ENCODE peak calls at places on chromosomes 1 and 21, in six cellular contexts. One of them, this sample, is unnamed.

GRCh38 chr1:185969524-185969991 is 235.4 kb downstream of the HMCN1 start:
- DNase-seq in IMR-90: peak; percentile 6
- DNase-seq in stimulated activated CD4-positive, alpha-beta T cell treated with anti-CD3 and anti-CD28 coated beads, Interleukin-12 subunit alpha, Interleukin-12 subunit beta, amount 100 ng/mL, for 24 hours: no peak
- DNase-seq in epithelial cell of esophagus: no peak
- DNase-seq in fibroblast of mammary gland: no peak
- DNase-seq in stimulated activated CD8-positive, alpha-beta memory T cell treated with anti-CD3 and anti-CD28 coated beads, Interleukin-12 subunit alpha, Interleukin-12 subunit beta, amount 100 ng/mL, for 1 hour: no peak
- DNase-seq in this sample: peak; percentile 58

GRCh38 chr1:237875291-237875690 is 15.4 kb downstream of the ZP4 start:
- DNase-seq in IMR-90: peak; percentile 7
- DNase-seq in stimulated activated CD4-positive, alpha-beta T cell treated with anti-CD3 and anti-CD28 coated beads, Interleukin-12 subunit alpha, Interleukin-12 subunit beta, amount 100 ng/mL, for 24 hours: no peak
- DNase-seq in epithelial cell of esophagus: peak; percentile 35
- DNase-seq in fibroblast of mammary gland: peak; percentile 71
- DNase-seq in stimulated activated CD8-positive, alpha-beta memory T cell treated with anti-CD3 and anti-CD28 coated beads, Interleukin-12 subunit alpha, Interleukin-12 subunit beta, amount 100 ng/mL, for 1 hour: no peak
- DNase-seq in this sample: no peak

GRCh38 chr21:15592271-15592860 is 137.4 kb upstream of the USP25 start:
- DNase-seq in IMR-90: peak; percentile 45
- DNase-seq in stimulated activated CD4-positive, alpha-beta T cell treated with anti-CD3 and anti-CD28 coated beads, Interleukin-12 subunit alpha, Interleukin-12 subunit beta, amount 100 ng/mL, for 24 hours: no peak
- DNase-seq in epithelial cell of esophagus: peak; percentile 62
- DNase-seq in fibroblast of mammary gland: peak; percentile 64
- DNase-seq in stimulated activated CD8-positive, alpha-beta memory T cell treated with anti-CD3 and anti-CD28 coated beads, Interleukin-12 subunit alpha, Interleukin-12 subunit beta, amount 100 ng/mL, for 1 hour: no peak
- DNase-seq in this sample: peak; percentile 59

GRCh38 chr1:7705048-7705907 is 65.8 kb upstream of the VAMP3 start:
- DNase-seq in IMR-90: no peak
- DNase-seq in stimulated activated CD4-positive, alpha-beta T cell treated with anti-CD3 and anti-CD28 coated beads, Interleukin-12 subunit alpha, Interleukin-12 subunit beta, amount 100 ng/mL, for 24 hours: no peak
- DNase-seq in epithelial cell of esophagus: no peak
- DNase-seq in fibroblast of mammary gland: no peak
- DNase-seq in stimulated activated CD8-positive, alpha-beta memory T cell treated with anti-CD3 and anti-CD28 coated beads, Interleukin-12 subunit alpha, Interleukin-12 subunit beta, amount 100 ng/mL, for 1 hour: no peak
- DNase-seq in this sample: no peak

GRCh38 chr21:39738566-39738965 is 6.4 kb upstream of the IGSF5 start:
- DNase-seq in IMR-90: no peak
- DNase-seq in stimulated activated CD4-positive, alpha-beta T cell treated with anti-CD3 and anti-CD28 coated beads, Interleukin-12 subunit alpha, Interleukin-12 subunit beta, amount 100 ng/mL, for 24 hours: no peak
- DNase-seq in epithelial cell of esophagus: no peak
- DNase-seq in fibroblast of mammary gland: no peak
- DNase-seq in stimulated activated CD8-positive, alpha-beta memory T cell treated with anti-CD3 and anti-CD28 coated beads, Interleukin-12 subunit alpha, Interleukin-12 subunit beta, amount 100 ng/mL, for 1 hour: no peak
- DNase-seq in this sample: no peak

GRCh38 chr1:51421961-51422360 is 91.6 kb upstream of the TTC39A start:
- DNase-seq in IMR-90: peak; percentile 82
- DNase-seq in stimulated activated CD4-positive, alpha-beta T cell treated with anti-CD3 and anti-CD28 coated beads, Interleukin-12 subunit alpha, Interleukin-12 subunit beta, amount 100 ng/mL, for 24 hours: no peak
- DNase-seq in epithelial cell of esophagus: peak; percentile 40
- DNase-seq in fibroblast of mammary gland: peak; percentile 73
- DNase-seq in stimulated activated CD8-positive, alpha-beta memory T cell treated with anti-CD3 and anti-CD28 coated beads, Interleukin-12 subunit alpha, Interleukin-12 subunit beta, amount 100 ng/mL, for 1 hour: no peak
- DNase-seq in this sample: peak; percentile 68

GRCh38 chr1:225440380-225440957 is 12.6 kb upstream of the LBR start:
- DNase-seq in IMR-90: no peak
- DNase-seq in stimulated activated CD4-positive, alpha-beta T cell treated with anti-CD3 and anti-CD28 coated beads, Interleukin-12 subunit alpha, Interleukin-12 subunit beta, amount 100 ng/mL, for 24 hours: no peak
- DNase-seq in epithelial cell of esophagus: no peak
- DNase-seq in fibroblast of mammary gland: no peak
- DNase-seq in stimulated activated CD8-positive, alpha-beta memory T cell treated with anti-CD3 and anti-CD28 coated beads, Interleukin-12 subunit alpha, Interleukin-12 subunit beta, amount 100 ng/mL, for 1 hour: no peak
- DNase-seq in this sample: no peak

GRCh38 chr1:8679411-8679800 is 138.0 kb downstream of the RERE start:
- DNase-seq in IMR-90: peak; percentile 57
- DNase-seq in stimulated activated CD4-positive, alpha-beta T cell treated with anti-CD3 and anti-CD28 coated beads, Interleukin-12 subunit alpha, Interleukin-12 subunit beta, amount 100 ng/mL, for 24 hours: no peak
- DNase-seq in epithelial cell of esophagus: peak; percentile 61
- DNase-seq in fibroblast of mammary gland: peak; percentile 49
- DNase-seq in stimulated activated CD8-positive, alpha-beta memory T cell treated with anti-CD3 and anti-CD28 coated beads, Interleukin-12 subunit alpha, Interleukin-12 subunit beta, amount 100 ng/mL, for 1 hour: no peak
- DNase-seq in this sample: peak; percentile 75

GRCh38 chr1:223811634-223812101 is 34.1 kb downstream of the TP53BP2 start:
- DNase-seq in IMR-90: peak; percentile 49
- DNase-seq in stimulated activated CD4-positive, alpha-beta T cell treated with anti-CD3 and anti-CD28 coated beads, Interleukin-12 subunit alpha, Interleukin-12 subunit beta, amount 100 ng/mL, for 24 hours: no peak
- DNase-seq in epithelial cell of esophagus: peak; percentile 44
- DNase-seq in fibroblast of mammary gland: peak; percentile 61
- DNase-seq in stimulated activated CD8-positive, alpha-beta memory T cell treated with anti-CD3 and anti-CD28 coated beads, Interleukin-12 subunit alpha, Interleukin-12 subunit beta, amount 100 ng/mL, for 1 hour: no peak
- DNase-seq in this sample: peak; percentile 42

GRCh38 chr1:243323481-243323880 is 67.6 kb downstream of the SDCCAG8 start:
- DNase-seq in IMR-90: peak; percentile 27
- DNase-seq in stimulated activated CD4-positive, alpha-beta T cell treated with anti-CD3 and anti-CD28 coated beads, Interleukin-12 subunit alpha, Interleukin-12 subunit beta, amount 100 ng/mL, for 24 hours: no peak
- DNase-seq in epithelial cell of esophagus: no peak
- DNase-seq in fibroblast of mammary gland: peak; percentile 29
- DNase-seq in stimulated activated CD8-positive, alpha-beta memory T cell treated with anti-CD3 and anti-CD28 coated beads, Interleukin-12 subunit alpha, Interleukin-12 subunit beta, amount 100 ng/mL, for 1 hour: no peak
- DNase-seq in this sample: no peak

GRCh38 chr1:84037758-84038611 is 39.1 kb upstream of the TTLL7 start:
- DNase-seq in IMR-90: no peak
- DNase-seq in stimulated activated CD4-positive, alpha-beta T cell treated with anti-CD3 and anti-CD28 coated beads, Interleukin-12 subunit alpha, Interleukin-12 subunit beta, amount 100 ng/mL, for 24 hours: no peak
- DNase-seq in epithelial cell of esophagus: peak; percentile 84
- DNase-seq in fibroblast of mammary gland: no peak
- DNase-seq in stimulated activated CD8-positive, alpha-beta memory T cell treated with anti-CD3 and anti-CD28 coated beads, Interleukin-12 subunit alpha, Interleukin-12 subunit beta, amount 100 ng/mL, for 1 hour: no peak
- DNase-seq in this sample: peak; percentile 7

GRCh38 chr1:43711524-43712386 is 4.4 kb downstream of the ST3GAL3 start:
- DNase-seq in IMR-90: peak; percentile 91
- DNase-seq in stimulated activated CD4-positive, alpha-beta T cell treated with anti-CD3 and anti-CD28 coated beads, Interleukin-12 subunit alpha, Interleukin-12 subunit beta, amount 100 ng/mL, for 24 hours: no peak
- DNase-seq in epithelial cell of esophagus: peak; percentile 87
- DNase-seq in fibroblast of mammary gland: peak; percentile 81
- DNase-seq in stimulated activated CD8-positive, alpha-beta memory T cell treated with anti-CD3 and anti-CD28 coated beads, Interleukin-12 subunit alpha, Interleukin-12 subunit beta, amount 100 ng/mL, for 1 hour: no peak
- DNase-seq in this sample: peak; percentile 91

GRCh38 chr1:24437631-24438396 is 22.2 kb downstream of the NIPAL3 start:
- DNase-seq in IMR-90: peak; percentile 31
- DNase-seq in stimulated activated CD4-positive, alpha-beta T cell treated with anti-CD3 and anti-CD28 coated beads, Interleukin-12 subunit alpha, Interleukin-12 subunit beta, amount 100 ng/mL, for 24 hours: no peak
- DNase-seq in epithelial cell of esophagus: peak; percentile 50
- DNase-seq in fibroblast of mammary gland: peak; percentile 80
- DNase-seq in stimulated activated CD8-positive, alpha-beta memory T cell treated with anti-CD3 and anti-CD28 coated beads, Interleukin-12 subunit alpha, Interleukin-12 subunit beta, amount 100 ng/mL, for 1 hour: no peak
- DNase-seq in this sample: no peak

GRCh38 chr1:225765982-225766674 is 11.5 kb upstream of the SRP9 start:
- DNase-seq in IMR-90: no peak
- DNase-seq in stimulated activated CD4-positive, alpha-beta T cell treated with anti-CD3 and anti-CD28 coated beads, Interleukin-12 subunit alpha, Interleukin-12 subunit beta, amount 100 ng/mL, for 24 hours: no peak
- DNase-seq in epithelial cell of esophagus: peak; percentile 83
- DNase-seq in fibroblast of mammary gland: no peak
- DNase-seq in stimulated activated CD8-positive, alpha-beta memory T cell treated with anti-CD3 and anti-CD28 coated beads, Interleukin-12 subunit alpha, Interleukin-12 subunit beta, amount 100 ng/mL, for 1 hour: no peak
- DNase-seq in this sample: no peak

GRCh38 chr21:33640697-33641338 is 723 bp downstream of the CRYZL1 start:
- DNase-seq in IMR-90: peak; percentile 22
- DNase-seq in stimulated activated CD4-positive, alpha-beta T cell treated with anti-CD3 and anti-CD28 coated beads, Interleukin-12 subunit alpha, Interleukin-12 subunit beta, amount 100 ng/mL, for 24 hours: no peak
- DNase-seq in epithelial cell of esophagus: peak; percentile 45
- DNase-seq in fibroblast of mammary gland: peak; percentile 36
- DNase-seq in stimulated activated CD8-positive, alpha-beta memory T cell treated with anti-CD3 and anti-CD28 coated beads, Interleukin-12 subunit alpha, Interleukin-12 subunit beta, amount 100 ng/mL, for 1 hour: no peak
- DNase-seq in this sample: no peak

GRCh38 chr1:156859523-156860112 is 701 bp upstream of the INSRR start:
- DNase-seq in IMR-90: no peak
- DNase-seq in stimulated activated CD4-positive, alpha-beta T cell treated with anti-CD3 and anti-CD28 coated beads, Interleukin-12 subunit alpha, Interleukin-12 subunit beta, amount 100 ng/mL, for 24 hours: no peak
- DNase-seq in epithelial cell of esophagus: peak; percentile 29
- DNase-seq in fibroblast of mammary gland: no peak
- DNase-seq in stimulated activated CD8-positive, alpha-beta memory T cell treated with anti-CD3 and anti-CD28 coated beads, Interleukin-12 subunit alpha, Interleukin-12 subunit beta, amount 100 ng/mL, for 1 hour: no peak
- DNase-seq in this sample: no peak

GRCh38 chr21:33185852-33186251 is 43.9 kb upstream of the IFNAR2 start:
- DNase-seq in IMR-90: no peak
- DNase-seq in stimulated activated CD4-positive, alpha-beta T cell treated with anti-CD3 and anti-CD28 coated beads, Interleukin-12 subunit alpha, Interleukin-12 subunit beta, amount 100 ng/mL, for 24 hours: no peak
- DNase-seq in epithelial cell of esophagus: no peak
- DNase-seq in fibroblast of mammary gland: no peak
- DNase-seq in stimulated activated CD8-positive, alpha-beta memory T cell treated with anti-CD3 and anti-CD28 coated beads, Interleukin-12 subunit alpha, Interleukin-12 subunit beta, amount 100 ng/mL, for 1 hour: no peak
- DNase-seq in this sample: no peak

GRCh38 chr1:93816970-93817738 is 61.9 kb downstream of the DNTTIP2 start:
- DNase-seq in IMR-90: peak; percentile 85
- DNase-seq in stimulated activated CD4-positive, alpha-beta T cell treated with anti-CD3 and anti-CD28 coated beads, Interleukin-12 subunit alpha, Interleukin-12 subunit beta, amount 100 ng/mL, for 24 hours: no peak
- DNase-seq in epithelial cell of esophagus: peak; percentile 20
- DNase-seq in fibroblast of mammary gland: peak; percentile 79
- DNase-seq in stimulated activated CD8-positive, alpha-beta memory T cell treated with anti-CD3 and anti-CD28 coated beads, Interleukin-12 subunit alpha, Interleukin-12 subunit beta, amount 100 ng/mL, for 1 hour: no peak
- DNase-seq in this sample: peak; percentile 98

GRCh38 chr1:228358764-228359612 is 47.6 kb downstream of the TRIM11 start:
- DNase-seq in IMR-90: no peak
- DNase-seq in stimulated activated CD4-positive, alpha-beta T cell treated with anti-CD3 and anti-CD28 coated beads, Interleukin-12 subunit alpha, Interleukin-12 subunit beta, amount 100 ng/mL, for 24 hours: no peak
- DNase-seq in epithelial cell of esophagus: no peak
- DNase-seq in fibroblast of mammary gland: no peak
- DNase-seq in stimulated activated CD8-positive, alpha-beta memory T cell treated with anti-CD3 and anti-CD28 coated beads, Interleukin-12 subunit alpha, Interleukin-12 subunit beta, amount 100 ng/mL, for 1 hour: no peak
- DNase-seq in this sample: no peak

GRCh38 chr1:228352677-228353481 is 53.8 kb downstream of the TRIM11 start:
- DNase-seq in IMR-90: no peak
- DNase-seq in stimulated activated CD4-positive, alpha-beta T cell treated with anti-CD3 and anti-CD28 coated beads, Interleukin-12 subunit alpha, Interleukin-12 subunit beta, amount 100 ng/mL, for 24 hours: no peak
- DNase-seq in epithelial cell of esophagus: no peak
- DNase-seq in fibroblast of mammary gland: no peak
- DNase-seq in stimulated activated CD8-positive, alpha-beta memory T cell treated with anti-CD3 and anti-CD28 coated beads, Interleukin-12 subunit alpha, Interleukin-12 subunit beta, amount 100 ng/mL, for 1 hour: no peak
- DNase-seq in this sample: no peak

GRCh38 chr1:153883223-153883622 is 39.5 kb downstream of the GATAD2B start:
- DNase-seq in IMR-90: no peak
- DNase-seq in stimulated activated CD4-positive, alpha-beta T cell treated with anti-CD3 and anti-CD28 coated beads, Interleukin-12 subunit alpha, Interleukin-12 subunit beta, amount 100 ng/mL, for 24 hours: no peak
- DNase-seq in epithelial cell of esophagus: no peak
- DNase-seq in fibroblast of mammary gland: no peak
- DNase-seq in stimulated activated CD8-positive, alpha-beta memory T cell treated with anti-CD3 and anti-CD28 coated beads, Interleukin-12 subunit alpha, Interleukin-12 subunit beta, amount 100 ng/mL, for 1 hour: no peak
- DNase-seq in this sample: no peak

GRCh38 chr1:151106891-151107290 is 36.3 kb downstream of the GABPB2 start:
- DNase-seq in IMR-90: peak; percentile 68
- DNase-seq in stimulated activated CD4-positive, alpha-beta T cell treated with anti-CD3 and anti-CD28 coated beads, Interleukin-12 subunit alpha, Interleukin-12 subunit beta, amount 100 ng/mL, for 24 hours: no peak
- DNase-seq in epithelial cell of esophagus: peak; percentile 41
- DNase-seq in fibroblast of mammary gland: peak; percentile 69
- DNase-seq in stimulated activated CD8-positive, alpha-beta memory T cell treated with anti-CD3 and anti-CD28 coated beads, Interleukin-12 subunit alpha, Interleukin-12 subunit beta, amount 100 ng/mL, for 1 hour: no peak
- DNase-seq in this sample: no peak

GRCh38 chr1:24199291-24199900 is 12.3 kb upstream of the IFNLR1 start:
- DNase-seq in IMR-90: peak; percentile 57
- DNase-seq in stimulated activated CD4-positive, alpha-beta T cell treated with anti-CD3 and anti-CD28 coated beads, Interleukin-12 subunit alpha, Interleukin-12 subunit beta, amount 100 ng/mL, for 24 hours: peak; percentile 38
- DNase-seq in epithelial cell of esophagus: peak; percentile 64
- DNase-seq in fibroblast of mammary gland: peak; percentile 64
- DNase-seq in stimulated activated CD8-positive, alpha-beta memory T cell treated with anti-CD3 and anti-CD28 coated beads, Interleukin-12 subunit alpha, Interleukin-12 subunit beta, amount 100 ng/mL, for 1 hour: peak; percentile 56
- DNase-seq in this sample: peak; percentile 57

GRCh38 chr1:46062651-46063319 is 69.6 kb downstream of the PIK3R3 start:
- DNase-seq in IMR-90: peak; percentile 22
- DNase-seq in stimulated activated CD4-positive, alpha-beta T cell treated with anti-CD3 and anti-CD28 coated beads, Interleukin-12 subunit alpha, Interleukin-12 subunit beta, amount 100 ng/mL, for 24 hours: no peak
- DNase-seq in epithelial cell of esophagus: no peak
- DNase-seq in fibroblast of mammary gland: peak; percentile 24
- DNase-seq in stimulated activated CD8-positive, alpha-beta memory T cell treated with anti-CD3 and anti-CD28 coated beads, Interleukin-12 subunit alpha, Interleukin-12 subunit beta, amount 100 ng/mL, for 1 hour: peak; percentile 8
- DNase-seq in this sample: no peak

GRCh38 chr1:235468009-235468408 is 36.2 kb downstream of the B3GALNT2 start:
- DNase-seq in IMR-90: peak; percentile 36
- DNase-seq in stimulated activated CD4-positive, alpha-beta T cell treated with anti-CD3 and anti-CD28 coated beads, Interleukin-12 subunit alpha, Interleukin-12 subunit beta, amount 100 ng/mL, for 24 hours: no peak
- DNase-seq in epithelial cell of esophagus: no peak
- DNase-seq in fibroblast of mammary gland: peak; percentile 19
- DNase-seq in stimulated activated CD8-positive, alpha-beta memory T cell treated with anti-CD3 and anti-CD28 coated beads, Interleukin-12 subunit alpha, Interleukin-12 subunit beta, amount 100 ng/mL, for 1 hour: no peak
- DNase-seq in this sample: no peak

GRCh38 chr1:113949007-113949406 is 19.9 kb downstream of the HIPK1 start:
- DNase-seq in IMR-90: no peak
- DNase-seq in stimulated activated CD4-positive, alpha-beta T cell treated with anti-CD3 and anti-CD28 coated beads, Interleukin-12 subunit alpha, Interleukin-12 subunit beta, amount 100 ng/mL, for 24 hours: no peak
- DNase-seq in epithelial cell of esophagus: no peak
- DNase-seq in fibroblast of mammary gland: peak; percentile 21
- DNase-seq in stimulated activated CD8-positive, alpha-beta memory T cell treated with anti-CD3 and anti-CD28 coated beads, Interleukin-12 subunit alpha, Interleukin-12 subunit beta, amount 100 ng/mL, for 1 hour: no peak
- DNase-seq in this sample: no peak

GRCh38 chr1:157819215-157819614 is 705 bp downstream of the FCRL1 start:
- DNase-seq in IMR-90: no peak
- DNase-seq in stimulated activated CD4-positive, alpha-beta T cell treated with anti-CD3 and anti-CD28 coated beads, Interleukin-12 subunit alpha, Interleukin-12 subunit beta, amount 100 ng/mL, for 24 hours: no peak
- DNase-seq in epithelial cell of esophagus: no peak
- DNase-seq in fibroblast of mammary gland: no peak
- DNase-seq in stimulated activated CD8-positive, alpha-beta memory T cell treated with anti-CD3 and anti-CD28 coated beads, Interleukin-12 subunit alpha, Interleukin-12 subunit beta, amount 100 ng/mL, for 1 hour: no peak
- DNase-seq in this sample: no peak

GRCh38 chr1:28156821-28157220 is 19.7 kb downstream of the PTAFR start:
- DNase-seq in IMR-90: no peak
- DNase-seq in stimulated activated CD4-positive, alpha-beta T cell treated with anti-CD3 and anti-CD28 coated beads, Interleukin-12 subunit alpha, Interleukin-12 subunit beta, amount 100 ng/mL, for 24 hours: no peak
- DNase-seq in epithelial cell of esophagus: no peak
- DNase-seq in fibroblast of mammary gland: no peak
- DNase-seq in stimulated activated CD8-positive, alpha-beta memory T cell treated with anti-CD3 and anti-CD28 coated beads, Interleukin-12 subunit alpha, Interleukin-12 subunit beta, amount 100 ng/mL, for 1 hour: no peak
- DNase-seq in this sample: peak; percentile 60

GRCh38 chr21:33011462-33011861 is 14.3 kb upstream of the OLIG2 start:
- DNase-seq in IMR-90: peak; percentile 75
- DNase-seq in stimulated activated CD4-positive, alpha-beta T cell treated with anti-CD3 and anti-CD28 coated beads, Interleukin-12 subunit alpha, Interleukin-12 subunit beta, amount 100 ng/mL, for 24 hours: no peak
- DNase-seq in epithelial cell of esophagus: peak; percentile 95
- DNase-seq in fibroblast of mammary gland: peak; percentile 95
- DNase-seq in stimulated activated CD8-positive, alpha-beta memory T cell treated with anti-CD3 and anti-CD28 coated beads, Interleukin-12 subunit alpha, Interleukin-12 subunit beta, amount 100 ng/mL, for 1 hour: no peak
- DNase-seq in this sample: peak; percentile 74

GRCh38 chr1:245751671-245752070 is 596.9 kb downstream of the KIF26B start:
- DNase-seq in IMR-90: no peak
- DNase-seq in stimulated activated CD4-positive, alpha-beta T cell treated with anti-CD3 and anti-CD28 coated beads, Interleukin-12 subunit alpha, Interleukin-12 subunit beta, amount 100 ng/mL, for 24 hours: no peak
- DNase-seq in epithelial cell of esophagus: no peak
- DNase-seq in fibroblast of mammary gland: no peak
- DNase-seq in stimulated activated CD8-positive, alpha-beta memory T cell treated with anti-CD3 and anti-CD28 coated beads, Interleukin-12 subunit alpha, Interleukin-12 subunit beta, amount 100 ng/mL, for 1 hour: no peak
- DNase-seq in this sample: peak; percentile 54

GRCh38 chr1:172323666-172324065 is 96.8 kb upstream of the C1orf105 start:
- DNase-seq in IMR-90: no peak
- DNase-seq in stimulated activated CD4-positive, alpha-beta T cell treated with anti-CD3 and anti-CD28 coated beads, Interleukin-12 subunit alpha, Interleukin-12 subunit beta, amount 100 ng/mL, for 24 hours: no peak
- DNase-seq in epithelial cell of esophagus: no peak
- DNase-seq in fibroblast of mammary gland: no peak
- DNase-seq in stimulated activated CD8-positive, alpha-beta memory T cell treated with anti-CD3 and anti-CD28 coated beads, Interleukin-12 subunit alpha, Interleukin-12 subunit beta, amount 100 ng/mL, for 1 hour: no peak
- DNase-seq in this sample: no peak

GRCh38 chr1:212315907-212316306 is 30.7 kb downstream of the PPP2R5A start:
- DNase-seq in IMR-90: no peak
- DNase-seq in stimulated activated CD4-positive, alpha-beta T cell treated with anti-CD3 and anti-CD28 coated beads, Interleukin-12 subunit alpha, Interleukin-12 subunit beta, amount 100 ng/mL, for 24 hours: no peak
- DNase-seq in epithelial cell of esophagus: peak; percentile 45
- DNase-seq in fibroblast of mammary gland: peak; percentile 42
- DNase-seq in stimulated activated CD8-positive, alpha-beta memory T cell treated with anti-CD3 and anti-CD28 coated beads, Interleukin-12 subunit alpha, Interleukin-12 subunit beta, amount 100 ng/mL, for 1 hour: no peak
- DNase-seq in this sample: peak; percentile 40

GRCh38 chr1:93631626-93632365 is 49.8 kb downstream of the BCAR3 start:
- DNase-seq in IMR-90: no peak
- DNase-seq in stimulated activated CD4-positive, alpha-beta T cell treated with anti-CD3 and anti-CD28 coated beads, Interleukin-12 subunit alpha, Interleukin-12 subunit beta, amount 100 ng/mL, for 24 hours: no peak
- DNase-seq in epithelial cell of esophagus: no peak
- DNase-seq in fibroblast of mammary gland: peak; percentile 45
- DNase-seq in stimulated activated CD8-positive, alpha-beta memory T cell treated with anti-CD3 and anti-CD28 coated beads, Interleukin-12 subunit alpha, Interleukin-12 subunit beta, amount 100 ng/mL, for 1 hour: no peak
- DNase-seq in this sample: peak; percentile 49

GRCh38 chr1:203480525-203481084 is 5.0 kb downstream of the PRELP start:
- DNase-seq in IMR-90: peak; percentile 97
- DNase-seq in stimulated activated CD4-positive, alpha-beta T cell treated with anti-CD3 and anti-CD28 coated beads, Interleukin-12 subunit alpha, Interleukin-12 subunit beta, amount 100 ng/mL, for 24 hours: peak; percentile 13
- DNase-seq in epithelial cell of esophagus: peak; percentile 92
- DNase-seq in fibroblast of mammary gland: peak; percentile 79
- DNase-seq in stimulated activated CD8-positive, alpha-beta memory T cell treated with anti-CD3 and anti-CD28 coated beads, Interleukin-12 subunit alpha, Interleukin-12 subunit beta, amount 100 ng/mL, for 1 hour: peak; percentile 36
- DNase-seq in this sample: peak; percentile 78

GRCh38 chr1:211148371-211148770 is 14.4 kb upstream of the KCNH1 start:
- DNase-seq in IMR-90: no peak
- DNase-seq in stimulated activated CD4-positive, alpha-beta T cell treated with anti-CD3 and anti-CD28 coated beads, Interleukin-12 subunit alpha, Interleukin-12 subunit beta, amount 100 ng/mL, for 24 hours: no peak
- DNase-seq in epithelial cell of esophagus: no peak
- DNase-seq in fibroblast of mammary gland: no peak
- DNase-seq in stimulated activated CD8-positive, alpha-beta memory T cell treated with anti-CD3 and anti-CD28 coated beads, Interleukin-12 subunit alpha, Interleukin-12 subunit beta, amount 100 ng/mL, for 1 hour: no peak
- DNase-seq in this sample: no peak

This sample was measured in amniotic epithelial cell.